ENCODE peak calls at places on chromosomes 1 and 21, in nine cellular contexts. H, S, T, Y, D, O, G, M and U are unnamed samples.

GRCh38 chr1:246492611-246493245 is 14.4 kb downstream of the SMYD3 start:
- DNase-seq in H (peak; percentile 83), S (peak; percentile 48), T (peak; percentile 39), Y (peak; percentile 65), D (no peak), O (peak; percentile 65), G (peak; percentile 35), M (peak; percentile 55), U (peak; percentile 29)

GRCh38 chr1:17120962-17121837 is 1.9 kb upstream of the PADI2 start:
- DNase-seq in H (peak; percentile 33), S (no peak), T (no peak), Y (peak; percentile 37), D (no peak), O (no peak), G (no peak), M (no peak), U (no peak)

GRCh38 chr21:44817914-44818635 is at the start of gene SUMO3:
- DNase-seq in H (peak; percentile 79), S (peak; percentile 42), T (no peak), Y (peak; percentile 45), D (peak; percentile 83), O (peak; percentile 65), G (peak; percentile 34), M (peak; percentile 72), U (no peak)

GRCh38 chr1:226672217-226672838 is 66.8 kb downstream of the ITPKB start:
- DNase-seq in H (no peak), S (no peak), T (no peak), Y (no peak), D (no peak), O (no peak), G (no peak), M (no peak), U (no peak)

GRCh38 chr1:202255343-202255742 is 61.7 kb downstream of the LGR6 start:
- DNase-seq in H (peak; percentile 21), S (no peak), T (no peak), Y (no peak), D (no peak), O (no peak), G (no peak), M (no peak), U (no peak)

GRCh38 chr1:44720281-44720680 is 10.7 kb downstream of the RNU5D-1 start:
- DNase-seq in H (no peak), S (no peak), T (no peak), Y (no peak), D (no peak), O (no peak), G (no peak), M (no peak), U (no peak)

GRCh38 chr1:226976671-226977287 is 36.7 kb downstream of the COQ8A start:
- DNase-seq in H (no peak), S (no peak), T (no peak), Y (no peak), D (no peak), O (no peak), G (no peak), M (no peak), U (no peak)

GRCh38 chr1:41495171-41495948 is 10.9 kb upstream of the EDN2 start:
- DNase-seq in H (peak; percentile 56), S (no peak), T (no peak), Y (no peak), D (peak; percentile 46), O (no peak), G (no peak), M (no peak), U (no peak)

GRCh38 chr1:32757213-32757895 is 54.8 kb upstream of the SYNC start:
- DNase-seq in H (no peak), S (no peak), T (no peak), Y (no peak), D (no peak), O (no peak), G (no peak), M (no peak), U (no peak)

GRCh38 chr1:32753532-32754281 is 51.1 kb upstream of the SYNC start:
- DNase-seq in H (no peak), S (no peak), T (no peak), Y (no peak), D (no peak), O (no peak), G (no peak), M (peak; percentile 58), U (no peak)

GRCh38 chr1:32754282-32755097 is 51.9 kb upstream of the SYNC start:
- DNase-seq in H (no peak), S (no peak), T (no peak), Y (no peak), D (no peak), O (no peak), G (no peak), M (no peak), U (no peak)

GRCh38 chr1:32755098-32755809 is 52.7 kb upstream of the SYNC start:
- DNase-seq in H (no peak), S (no peak), T (no peak), Y (no peak), D (no peak), O (no peak), G (no peak), M (no peak), U (no peak)

GRCh38 chr1:32755810-32756159 is 53.2 kb upstream of the SYNC start:
- DNase-seq in H (no peak), S (no peak), T (no peak), Y (no peak), D (no peak), O (no peak), G (no peak), M (no peak), U (no peak)
- H3K4me3 ChIP-seq in H (no peak overlapping the region), S (no peak overlapping the region), T (no peak overlapping the region), Y (no peak overlapping the region), D (no peak overlapping the region), O (no peak overlapping the region), G (no peak overlapping the region), M (no peak overlapping the region), U (no peak overlapping the region)

DNA sequence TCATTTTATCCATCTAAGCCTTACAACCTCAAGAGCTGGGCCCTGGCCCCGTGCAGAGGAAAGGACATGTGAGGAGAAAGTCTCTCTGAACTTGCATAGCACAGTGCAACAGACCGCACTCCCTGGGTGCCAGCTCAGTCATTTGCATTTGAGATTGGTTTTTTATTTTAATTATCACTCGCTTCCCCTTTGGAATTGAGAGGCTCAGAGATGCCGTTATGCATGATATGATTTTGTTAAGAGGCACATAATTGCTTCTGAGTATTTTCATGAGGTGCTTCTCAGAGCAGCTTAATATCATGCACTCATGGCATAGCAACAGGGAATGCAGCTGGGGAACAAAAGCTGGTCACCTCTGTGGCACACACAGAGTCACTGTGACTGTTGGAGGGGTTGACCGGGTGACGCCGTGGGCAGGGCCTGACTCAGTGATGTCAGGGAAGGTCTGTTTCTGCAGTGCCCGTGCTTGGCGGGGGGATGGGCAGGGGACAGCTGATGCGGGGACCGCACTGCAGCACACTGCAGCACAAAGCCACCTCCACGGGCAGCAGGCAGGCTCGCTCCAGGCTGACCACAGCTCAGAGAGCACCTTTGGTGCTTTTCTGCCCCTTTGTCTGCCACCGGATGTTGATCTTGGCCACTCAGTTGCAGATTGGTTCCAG is 43.1 kb upstream of the VAMP3 start:
- DNase-seq in H (no peak), S (no peak), T (no peak), Y (no peak), D (no peak), O (no peak), G (no peak), M (no peak), U (no peak)
- H3K4me3 ChIP-seq in H (no peak overlapping the region), S (no peak overlapping the region), T (no peak overlapping the region), Y (no peak overlapping the region), D (no peak overlapping the region), O (no peak overlapping the region), G (no peak overlapping the region), M (no peak overlapping the region), U (no peak overlapping the region)

DNA sequence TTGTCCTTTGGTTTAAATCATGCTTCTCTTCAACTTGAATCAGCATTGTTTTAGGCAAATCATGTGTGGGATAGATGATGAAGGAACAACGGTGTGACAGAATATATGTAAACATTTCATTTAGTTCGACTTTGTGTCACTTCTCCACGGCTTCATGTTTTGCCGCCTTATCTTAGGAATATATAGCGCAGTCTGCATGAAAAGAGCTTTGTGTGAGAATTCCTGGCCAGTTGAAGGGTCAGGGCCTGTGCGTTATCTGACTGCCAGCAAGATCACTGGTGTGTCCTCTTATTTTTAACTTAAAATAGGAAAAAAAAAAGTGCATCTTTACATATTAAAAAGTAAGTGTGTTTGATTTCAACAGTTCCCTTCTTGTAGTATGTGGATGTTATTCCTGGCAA is 465.1 kb downstream of the USP25 start:
- DNase-seq in H (peak; percentile 53), S (no peak), T (no peak), Y (peak; percentile 43), D (no peak), O (no peak), G (no peak), M (no peak), U (no peak)
- H3K4me3 ChIP-seq in H (peak overlapping the region; percentile 59), S (peak overlapping the region; percentile 60), T (no peak overlapping the region), Y (peak overlapping the region; percentile 55), D (peak overlapping the region; percentile 77), O (peak overlapping the region; percentile 51), G (peak overlapping the region; percentile 51), M (no peak overlapping the region), U (peak overlapping the region; percentile 48)

DNA sequence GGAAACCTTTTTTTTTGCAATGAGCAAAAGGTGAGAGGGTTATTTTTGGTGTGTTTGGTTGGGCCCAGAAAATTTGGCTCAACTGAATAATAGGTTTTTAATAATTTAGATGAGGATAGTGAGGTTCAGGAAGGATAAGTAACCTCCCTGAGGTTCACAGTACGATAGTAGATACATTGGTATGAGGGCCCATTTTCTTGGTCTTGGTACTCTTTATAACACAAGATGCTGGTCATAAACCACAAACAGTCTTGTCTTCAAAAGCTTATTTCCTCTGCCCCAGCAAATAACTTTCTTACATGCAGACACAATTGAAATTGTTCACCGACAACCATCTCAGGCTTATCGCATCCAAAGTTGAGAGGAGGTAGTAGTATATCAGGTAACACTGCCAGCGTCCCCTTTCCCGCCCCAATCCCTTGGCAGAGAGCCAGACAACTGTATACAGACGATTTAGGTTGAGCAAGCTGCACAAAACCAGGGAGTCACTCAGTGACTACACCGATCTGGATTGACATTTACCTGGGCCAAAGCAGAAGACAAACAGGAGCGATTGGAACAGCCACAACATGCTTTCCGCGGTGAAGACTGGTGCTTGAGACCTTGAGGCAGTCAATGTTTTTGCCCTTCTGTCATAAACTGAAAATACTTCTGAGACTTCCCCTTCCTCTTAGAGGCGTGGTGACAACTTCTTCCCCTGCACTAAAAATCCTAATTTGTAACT is at the start of gene SLAMF6:
- DNase-seq in H (no peak), S (no peak), T (no peak), Y (no peak), D (no peak), O (no peak), G (no peak), M (no peak), U (no peak)
- H3K4me3 ChIP-seq in H (no peak within 1 kb of the TSS), S (no peak within 1 kb of the TSS), T (no peak within 1 kb of the TSS), Y (no peak within 1 kb of the TSS), D (no peak within 1 kb of the TSS), O (no peak within 1 kb of the TSS), G (no peak within 1 kb of the TSS), M (no peak within 1 kb of the TSS), U (no peak within 1 kb of the TSS)

DNA sequence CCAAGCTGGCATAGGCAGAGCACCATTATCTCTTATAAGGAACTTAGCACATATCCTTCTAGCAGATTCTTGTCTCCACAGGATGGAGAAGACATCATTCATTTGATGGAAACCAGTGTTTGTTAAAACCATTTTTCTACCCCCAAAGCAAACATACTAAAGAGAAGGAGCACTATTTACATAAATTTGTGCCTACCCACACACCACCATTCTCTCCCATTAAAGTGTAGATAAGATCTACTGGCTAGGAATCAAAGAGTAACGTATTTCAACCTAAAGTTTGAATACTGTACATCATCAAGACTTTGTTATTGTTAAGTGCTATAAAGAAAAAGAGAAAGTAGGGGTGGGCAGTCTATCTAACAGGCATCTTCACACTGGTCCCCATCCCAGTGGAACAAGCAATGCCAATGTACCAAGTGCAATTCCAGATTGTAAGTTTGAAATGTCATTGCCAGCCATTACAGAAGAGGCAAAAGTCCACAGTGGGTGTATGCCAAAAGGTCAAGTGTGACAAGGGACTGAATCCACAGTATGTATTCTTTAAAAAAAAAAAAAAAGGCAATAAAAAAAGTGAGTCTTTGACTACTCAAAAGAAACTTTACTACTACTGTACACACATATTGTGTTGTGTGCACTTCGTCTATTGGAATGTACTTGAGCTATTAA is 18.8 kb downstream of the CCSAP start:
- DNase-seq in H (no peak), S (no peak), T (no peak), Y (no peak), D (no peak), O (no peak), G (no peak), M (no peak), U (no peak)
- H3K4me3 ChIP-seq in H (no peak overlapping the region), S (no peak overlapping the region), T (no peak overlapping the region), Y (no peak overlapping the region), D (no peak overlapping the region), O (no peak overlapping the region), G (no peak overlapping the region), M (no peak overlapping the region), U (no peak overlapping the region)